ENCODE peak calls at places on chromosomes 13 and 19, in six cellular contexts. I is Caco-2, D is A673, R is left ventricle myocardium inferior, K is suprapubic skin, W is lung. G is an unnamed sample. For H3K9me3, the result is how much of the 10 kb centered on the place peaks cover.

GRCh38 chr19:13006431-13007281 is 11.4 kb downstream of the NFIX start:
- DNase-seq in W (no peak), K (peak), I (no peak), R (no peak), D (no peak), G (no peak)

GRCh38 chr19:1250374-1251232 is 2.2 kb downstream of the MIDN start:
- DNase-seq in K (peak), R (peak), W (no peak), I (peak), D (peak), G (no peak)

GRCh38 chr13:76836311-76836710 is 49.9 kb downstream of the KCTD12 start:
- DNase-seq in R (no peak), W (no peak), I (no peak), D (no peak), K (no peak), G (no peak)

GRCh38 chr19:27966390-27966816 is 1246.5 kb downstream of the UQCRFS1 start:
- DNase-seq in W (no peak), D (peak), I (no peak), K (no peak), R (no peak), G (no peak)

GRCh38 chr13:24217601-24218281 is 57.2 kb downstream of the SPATA13 start:
- DNase-seq in W (no peak), D (no peak), R (no peak), I (no peak), K (no peak), G (no peak)

GRCh38 chr19:16198363-16198636 is 589 bp downstream of the AP1M1 start:
- DNase-seq in R (no peak), D (no peak), I (no peak), W (no peak), K (no peak), G (no peak)

GRCh38 chr13:25046985-25047660 is 48.8 kb upstream of the PABPC3 start:
- DNase-seq in W (no peak), I (no peak), D (peak), K (no peak), R (no peak), G (no peak)

GRCh38 chr13:110790371-110790770 is 76.9 kb downstream of the ING1 start:
- DNase-seq in W (no peak), I (no peak), K (no peak), R (no peak), D (no peak), G (no peak)

GRCh38 chr19:15112385-15112784 is 5.2 kb downstream of the SYDE1 start:
- DNase-seq in W (no peak), D (no peak), I (no peak), K (no peak), R (no peak), G (no peak)

GRCh38 chr13:95354680-95355487 is 53.6 kb upstream of the ABCC4 start:
- DNase-seq in R (no peak), W (no peak), D (no peak), I (no peak), K (no peak), G (no peak)

GRCh38 chr19:34734601-34735103 is 609 bp downstream of the ZNF181 start:
- DNase-seq in W (no peak), D (no peak), I (peak), R (no peak), K (no peak), G (no peak)

DNA sequence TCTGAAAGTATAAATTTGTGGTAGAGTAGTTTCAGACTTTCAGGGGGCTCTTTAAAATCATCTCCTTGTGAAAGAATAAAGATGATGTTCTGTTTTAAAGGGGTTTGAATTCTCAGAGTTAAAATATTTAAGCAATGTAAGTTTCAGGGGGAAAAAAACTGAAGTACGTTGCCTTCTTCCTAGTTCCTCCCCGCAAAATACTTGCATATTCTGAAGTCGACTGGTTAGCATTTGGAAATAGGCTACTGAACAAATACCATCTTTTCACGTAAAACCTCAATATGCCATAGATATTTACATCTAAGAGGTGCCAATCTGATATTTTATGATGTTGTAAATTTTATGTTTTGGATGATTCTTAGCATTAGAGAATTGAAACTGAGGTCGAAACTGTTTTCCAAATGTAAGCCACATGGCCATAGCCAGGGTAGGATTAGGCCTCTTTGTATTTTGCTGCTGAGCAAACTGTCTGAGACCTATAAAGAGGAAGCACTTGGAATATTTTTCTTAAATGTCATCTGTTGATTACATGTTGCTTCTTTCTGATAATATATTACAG is 138.3 kb downstream of the FLT1 start:
- DNase-seq in I (no peak), R (no peak), K (no peak), D (no peak), W (no peak), G (no peak)
- H3K9me3 ChIP-seq in I (under half), R (under half), K (under half), D (under half), W (under half), G (under half)

GRCh38 chr13:62846302-62846701 is 1430.7 kb upstream of the PCDH20 start:
- DNase-seq in W (no peak), K (no peak), I (no peak), R (no peak), D (no peak), G (no peak)
- H3K9me3 ChIP-seq in W (under half), K (under half), I (under half), R (under half), D (under half), G (under half)

GRCh38 chr19:36646746-36647145 is 19.9 kb downstream of the ZNF461 start:
- DNase-seq in K (no peak), W (no peak), I (no peak), R (no peak), D (no peak), G (no peak)
- H3K9me3 ChIP-seq in K (half or more), W (under half), I (under half), R (half or more), D (half or more), G (under half)

DNA sequence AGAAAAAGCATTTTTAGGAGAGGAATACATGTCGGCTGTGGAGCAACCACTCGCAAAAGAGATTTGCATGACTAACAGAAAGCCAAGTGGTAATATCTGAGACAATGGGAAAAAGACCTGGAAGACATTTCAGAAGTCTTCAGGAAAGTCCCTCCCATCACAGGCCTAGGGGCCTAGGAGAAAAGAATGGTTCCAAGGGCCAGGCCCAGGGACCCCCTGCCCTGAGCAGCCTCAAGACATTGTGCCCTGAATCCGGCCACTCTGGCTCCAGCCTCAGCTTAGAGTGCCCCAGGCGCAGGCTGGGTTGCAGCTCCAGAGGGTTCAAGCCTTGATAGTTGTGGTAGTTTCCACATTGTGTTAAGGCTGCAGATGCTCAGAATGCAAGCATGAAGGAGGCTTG is 9.4 kb downstream of the ZNF221 start:
- DNase-seq in K (no peak), R (no peak), I (no peak), D (no peak), W (no peak), G (no peak)
- H3K9me3 ChIP-seq in K (under half), R (half or more), I (under half), D (under half), W (under half), G (under half)

GRCh38 chr13:44470623-44471562 is 97.3 kb downstream of the SERP2 start:
- DNase-seq in R (no peak), I (no peak), D (peak), W (no peak), K (no peak), G (no peak)

GRCh38 chr13:44474122-44474910 is 100.7 kb downstream of the SERP2 start:
- DNase-seq in D (peak), K (no peak), I (peak), R (no peak), W (no peak), G (no peak)

GRCh38 chr13:44471686-44472085 is 98.1 kb downstream of the SERP2 start:
- DNase-seq in W (no peak), R (no peak), D (no peak), I (no peak), K (no peak), G (no peak)
- H3K9me3 ChIP-seq in W (under half), R (under half), D (under half), I (under half), K (under half), G (under half)

GRCh38 chr19:52410276-52410675 is 12.6 kb downstream of the ZNF528 start:
- DNase-seq in I (no peak), K (no peak), R (no peak), W (no peak), D (no peak), G (no peak)
- H3K9me3 ChIP-seq in I (under half), K (half or more), R (half or more), W (under half), D (under half), G (half or more)

GRCh38 chr19:46828484-46828883 is 22.2 kb downstream of the AP2S1 start:
- DNase-seq in W (no peak), D (no peak), I (no peak), R (no peak), K (no peak), G (no peak)
- H3K9me3 ChIP-seq in W (under half), D (under half), I (under half), R (under half), K (under half), G (under half)

DNA sequence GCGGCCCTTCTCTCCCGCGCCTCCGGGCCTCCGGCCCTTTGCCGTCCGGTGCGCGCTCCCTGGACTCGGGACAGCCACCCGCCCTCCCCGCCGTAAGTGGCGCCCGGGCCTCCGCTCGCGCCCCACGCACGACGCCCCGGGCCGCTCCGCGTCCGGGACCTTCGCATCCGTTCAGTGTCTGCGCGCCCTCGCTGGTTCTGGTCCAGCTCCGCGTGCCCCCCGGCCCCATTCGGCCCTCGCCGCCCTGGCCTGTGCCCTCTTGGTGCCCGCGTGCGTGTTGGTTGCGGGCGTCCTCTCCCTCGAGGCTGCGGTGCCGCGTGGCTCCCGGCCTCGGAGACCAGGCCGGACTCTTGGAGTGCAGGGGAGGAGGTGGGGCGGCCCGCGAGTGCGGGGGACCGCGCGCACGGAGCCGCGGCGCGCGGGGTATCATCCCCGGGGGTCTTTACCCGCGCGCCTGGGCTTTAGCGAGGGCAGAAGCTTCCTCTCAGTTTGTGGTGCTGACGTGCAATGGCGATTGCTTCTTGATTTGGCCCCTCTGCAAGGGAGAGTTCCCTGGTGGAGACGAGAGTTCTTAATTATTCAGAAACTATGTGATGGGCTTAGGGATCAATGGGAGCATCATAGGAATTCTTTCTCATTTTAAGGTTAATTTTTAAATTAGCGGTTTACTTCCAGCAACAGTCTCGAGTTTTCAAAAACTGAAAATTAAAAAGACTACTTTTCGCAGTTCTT is 757 bp downstream of the WASF3 start:
- DNase-seq in W (no peak), K (peak), R (peak), I (no peak), D (no peak), G (no peak)
- H3K9me3 ChIP-seq in W (under half), K (under half), R (under half), I (under half), D (under half), G (under half)

DNA sequence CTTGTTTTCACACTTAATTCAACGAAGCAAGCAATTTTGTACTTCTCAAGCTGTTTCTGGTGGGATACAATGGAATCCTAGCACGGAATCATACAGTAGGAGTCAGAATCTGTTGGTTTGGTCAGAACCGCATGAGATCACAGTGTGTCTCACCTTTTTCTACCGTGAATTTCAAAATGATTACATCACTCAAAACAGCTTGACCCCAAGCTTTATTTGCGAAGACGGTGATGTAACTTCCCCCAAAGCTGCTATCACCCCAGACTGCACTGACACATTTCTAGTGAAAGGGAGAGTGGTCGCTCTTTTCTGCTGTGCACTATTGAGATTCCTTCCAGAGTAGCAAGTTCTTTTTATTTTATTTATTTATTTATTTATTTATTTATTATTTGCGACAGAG is 9.6 kb downstream of the C19orf18 start:
- DNase-seq in I (no peak), K (no peak), R (no peak), D (no peak), W (no peak), G (no peak)
- H3K9me3 ChIP-seq in I (under half), K (under half), R (half or more), D (under half), W (under half), G (half or more)